ENCODE peak calls at places on chromosomes 3 and 15, in eight cellular contexts. U is endothelial cell of umbilical vein; K is Karpas-422; L is GF-D8; Y is mammary epithelial cell; E is naive thymus-derived CD8-positive, alpha-beta T cell; W is CD4-positive, alpha-beta memory T cell; P is AG09319. R is an unnamed sample.

GRCh38 chr3:127654374-127654773 is 18.4 kb upstream of the ABTB1 start:
- DNase-seq in K (no peak), U (no peak), E (no peak), Y (no peak), L (no peak), W (no peak), P (no peak), R (no peak)

GRCh38 chr3:41118461-41119385 is 80.6 kb upstream of the CTNNB1 start:
- DNase-seq in L (no peak), E (no peak), Y (no peak), K (no peak), W (no peak), U (no peak), P (no peak), R (no peak)

GRCh38 chr3:10023587-10024310 is 2.5 kb upstream of the FANCD2 start:
- DNase-seq in W (no peak), E (no peak), U (no peak), P (peak), K (no peak), L (no peak), Y (peak), R (no peak)

GRCh38 chr3:189567772-189568420 is 63.3 kb upstream of the TP63 start:
- DNase-seq in K (no peak), Y (no peak), W (no peak), E (no peak), P (no peak), L (no peak), U (no peak), R (no peak)

GRCh38 chr3:172174396-172175253 is 135.2 kb downstream of the FNDC3B start:
- DNase-seq in E (no peak), K (no peak), Y (no peak), W (no peak), U (no peak), P (no peak), L (no peak), R (no peak)

GRCh38 chr15:50939911-50940310 is 31.4 kb downstream of the AP4E1 start:
- DNase-seq in E (no peak), K (no peak), P (no peak), L (no peak), Y (peak), U (no peak), W (no peak), R (no peak)

GRCh38 chr3:43035801-43036340 is 56.8 kb downstream of the GASK1A start:
- DNase-seq in U (no peak), P (no peak), L (no peak), K (no peak), Y (no peak), W (no peak), E (no peak), R (no peak)

GRCh38 chr3:61674595-61674994 is 113.2 kb downstream of the PTPRG start:
- DNase-seq in U (no peak), E (no peak), K (no peak), W (no peak), P (no peak), Y (no peak), L (no peak), R (no peak)

GRCh38 chr3:28986922-28987321 is 293.9 kb upstream of the RBMS3 start:
- DNase-seq in Y (peak), U (no peak), E (no peak), K (no peak), W (no peak), P (no peak), L (no peak), R (no peak)

GRCh38 chr3:10725067-10725466 is 91.0 kb upstream of the SLC6A11 start:
- DNase-seq in K (no peak), W (no peak), E (no peak), Y (no peak), L (no peak), U (no peak), P (no peak), R (no peak)

GRCh38 chr3:128316456-128316855 is 150.2 kb downstream of the DNAJB8 start:
- DNase-seq in L (no peak), Y (no peak), U (no peak), P (no peak), E (peak), W (peak), K (no peak), R (peak)

GRCh38 chr3:52402101-52402521 is 42.8 kb downstream of the SEMA3G start:
- DNase-seq in P (no peak), W (no peak), E (no peak), Y (no peak), U (no peak), L (no peak), K (no peak), R (no peak)

GRCh38 chr3:28916713-28917499 is 364.0 kb upstream of the RBMS3 start:
- DNase-seq in K (no peak), P (peak), Y (peak), E (no peak), U (peak), L (no peak), W (peak), R (peak)

GRCh38 chr15:40754574-40754882 is 526 bp downstream of the RMDN3 start:
- DNase-seq in L (no peak), K (no peak), E (no peak), Y (peak), W (no peak), U (peak), P (no peak), R (no peak)

GRCh38 chr3:169283902-169284451 is 379.5 kb downstream of the MECOM start:
- DNase-seq in K (no peak), P (no peak), Y (no peak), U (no peak), E (no peak), W (no peak), L (no peak), R (no peak)

GRCh38 chr3:16102905-16103364 is 71.5 kb upstream of the GALNT15 start:
- DNase-seq in P (no peak), W (no peak), K (no peak), Y (peak), L (no peak), U (no peak), E (no peak), R (no peak)

GRCh38 chr3:190265795-190266194 is 56.5 kb downstream of the CLDN1 start:
- DNase-seq in W (no peak), K (no peak), E (no peak), Y (peak), U (no peak), P (no peak), L (no peak), R (no peak)

GRCh38 chr3:186882125-186882524 is 39.6 kb downstream of the ADIPOQ start:
- DNase-seq in L (no peak), P (no peak), E (no peak), U (no peak), K (no peak), Y (no peak), W (no peak), R (peak)

GRCh38 chr15:74240002-74240568 is 4.0 kb downstream of the CCDC33 start:
- DNase-seq in Y (peak), P (peak), U (peak), L (no peak), W (no peak), K (peak), E (no peak), R (peak)

GRCh38 chr15:92883643-92884458 is 16.3 kb upstream of the CHD2 start:
- DNase-seq in Y (peak), W (peak), K (peak), E (no peak), U (peak), L (no peak), P (no peak), R (no peak)

GRCh38 chr15:38707802-38708671 is 143.4 kb upstream of the RASGRP1 start:
- DNase-seq in K (peak), L (no peak), U (peak), P (peak), E (peak), Y (peak), W (peak), R (peak)

GRCh38 chr15:85676332-85676731 is 118.4 kb downstream of the KLHL25 start:
- DNase-seq in Y (peak), E (no peak), U (no peak), K (no peak), L (no peak), W (no peak), P (no peak), R (no peak)

GRCh38 chr3:177136715-177137114 is 60.6 kb downstream of the TBL1XR1 start:
- DNase-seq in W (no peak), K (no peak), E (no peak), U (no peak), Y (no peak), P (no peak), L (no peak), R (no peak)

GRCh38 chr3:34106879-34107278 is 308.4 kb downstream of the PDCD6IP start:
- DNase-seq in L (peak), K (peak), Y (peak), U (peak), W (no peak), P (no peak), E (no peak), R (peak)

GRCh38 chr15:84099181-84099580 is 136.4 kb upstream of the GOLGA6L4 start:
- DNase-seq in K (peak), Y (peak), L (peak), P (no peak), U (peak), W (no peak), E (no peak), R (no peak)

GRCh38 chr15:28003302-28004037 is 95.6 kb downstream of the OCA2 start:
- DNase-seq in P (no peak), Y (no peak), U (no peak), L (no peak), W (no peak), E (no peak), K (no peak), R (no peak)

GRCh38 chr3:193344471-193344870 is 34.1 kb downstream of the ATP13A5 start:
- DNase-seq in E (no peak), P (no peak), L (no peak), K (no peak), W (no peak), Y (no peak), U (no peak), R (no peak)

GRCh38 chr3:49716169-49716568 is 3.3 kb downstream of the AMIGO3 start:
- DNase-seq in E (no peak), W (no peak), Y (no peak), P (no peak), U (no peak), K (no peak), L (no peak), R (no peak)

GRCh38 chr3:169085827-169086226 is 577.7 kb downstream of the MECOM start:
- DNase-seq in U (no peak), W (no peak), E (no peak), L (no peak), Y (peak), K (no peak), P (peak), R (no peak)

GRCh38 chr3:125213946-125214542 is 1.5 kb upstream of the SLC12A8 start:
- DNase-seq in P (no peak), U (no peak), Y (no peak), W (no peak), L (no peak), E (no peak), K (no peak), R (no peak)

GRCh38 chr3:140597792-140598191 is 80.1 kb upstream of the TRIM42 start:
- DNase-seq in L (no peak), K (peak), Y (no peak), U (no peak), W (no peak), E (no peak), P (no peak), R (peak)

R was measured in A673.